ENCODE peak calls at places on chromosomes 13 and 19, in five cellular contexts. U, A, O, K and H are unnamed samples.

GRCh38 chr13:47114030-47114429 is 217.2 kb upstream of the HTR2A start:
- DNase-seq in U (no peak), O (no peak), A (peak), K (peak), H (no peak)

GRCh38 chr19:16969127-16969526 is 57.5 kb downstream of the CPAMD8 start:
- DNase-seq in A (no peak), O (no peak), U (no peak), K (no peak), H (no peak)

GRCh38 chr13:26601669-26602068 is 44.2 kb downstream of the WASF3 start:
- DNase-seq in K (no peak), A (peak), O (no peak), U (no peak), H (no peak)

GRCh38 chr13:77330009-77330471 is 3.1 kb upstream of the MYCBP2 start:
- DNase-seq in A (peak), O (no peak), K (no peak), U (no peak), H (no peak)

GRCh38 chr19:20259615-20260014 is 92.6 kb downstream of the ZNF486 start:
- DNase-seq in O (no peak), K (no peak), A (no peak), U (no peak), H (no peak)

GRCh38 chr19:18479964-18480723 is 41.7 kb downstream of the ELL start:
- DNase-seq in K (no peak), U (no peak), A (peak), O (no peak), H (no peak)

GRCh38 chr19:19386373-19386869 is 19.1 kb upstream of the GATAD2A start:
- DNase-seq in K (no peak), A (no peak), U (no peak), O (no peak), H (no peak)

GRCh38 chr19:45999653-46000121 is 4.4 kb downstream of the CCDC61 start:
- DNase-seq in A (peak), O (no peak), K (no peak), U (peak), H (no peak)

GRCh38 chr19:17488593-17489391 is 18.5 kb downstream of the SLC27A1 start:
- DNase-seq in U (peak), K (no peak), O (peak), A (peak), H (peak)

GRCh38 chr13:93771782-93772181 is 545.2 kb downstream of the GPC6 start:
- DNase-seq in A (peak), K (no peak), O (no peak), U (no peak), H (no peak)

GRCh38 chr19:35513975-35514809 is 743 bp upstream of the DMKN start:
- DNase-seq in U (no peak), O (no peak), K (no peak), A (no peak), H (no peak)
- TF ChIP-seq CTCF in U (no peak), O (peak), K (no peak), A (no peak), H (no peak)

GRCh38 chr13:99053636-99054233 is 75.9 kb upstream of the DOCK9 start:
- DNase-seq in O (no peak), A (no peak), U (no peak), K (no peak), H (no peak)

GRCh38 chr13:99057310-99057975 is 79.6 kb upstream of the DOCK9 start:
- DNase-seq in O (no peak), U (no peak), A (peak), K (no peak), H (no peak)

GRCh38 chr13:99058527-99059495 is 80.9 kb upstream of the DOCK9 start:
- DNase-seq in U (no peak), A (no peak), K (no peak), O (no peak), H (no peak)

GRCh38 chr13:99056381-99057014 is 78.6 kb upstream of the DOCK9 start:
- DNase-seq in A (no peak), K (no peak), U (no peak), O (no peak), H (no peak)

DNA sequence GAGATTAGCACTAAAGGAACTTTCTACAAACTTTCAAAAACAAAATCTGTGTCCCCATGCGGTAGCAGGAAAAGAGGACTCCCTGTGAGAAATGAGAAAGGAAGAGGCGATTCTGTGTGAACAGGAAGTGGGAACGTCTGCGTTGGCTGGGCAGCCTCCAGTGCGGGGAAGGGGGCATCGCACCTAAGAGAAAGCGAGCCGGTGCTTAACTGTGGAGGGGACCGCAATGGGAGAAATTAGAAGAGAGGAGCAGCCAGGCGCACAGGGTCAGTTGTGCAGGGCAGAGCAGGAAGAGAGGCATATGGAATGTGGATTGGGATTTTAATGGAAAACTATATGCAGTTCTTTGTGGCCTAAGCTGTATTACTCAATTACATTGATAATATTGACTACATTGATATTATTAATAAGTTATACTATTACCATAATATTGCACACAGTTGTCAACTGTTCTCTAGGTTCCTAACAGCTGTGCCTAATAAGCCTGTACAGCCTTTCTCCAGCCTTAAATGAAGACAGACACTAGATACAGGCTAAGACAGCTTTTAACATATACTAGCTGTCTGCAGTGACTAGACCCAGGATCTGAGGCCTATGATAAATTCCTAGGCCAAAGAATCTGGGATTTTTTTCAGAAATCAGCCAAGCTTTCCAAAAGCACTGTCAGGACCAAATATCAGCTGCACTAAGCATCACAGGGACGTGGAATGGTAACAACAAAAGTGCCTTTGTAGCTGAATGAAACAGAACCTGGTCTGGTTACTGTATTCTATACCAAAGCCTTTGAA is 77.6 kb upstream of the DOCK9 start:
- DNase-seq in K (no peak), O (no peak), A (no peak), U (peak), H (no peak)
- TF ChIP-seq CTCF in K (no peak), O (no peak), A (no peak), U (no peak), H (no peak)

GRCh38 chr19:58123354-58123753 is 25.3 kb upstream of the ZSCAN18 start:
- DNase-seq in O (no peak), K (no peak), A (no peak), U (no peak), H (no peak)
- TF ChIP-seq CTCF in O (no peak), K (no peak), A (no peak), U (no peak), H (no peak)

GRCh38 chr13:113904411-113904810 is 40.5 kb upstream of the GAS6 start:
- DNase-seq in A (no peak), K (no peak), U (peak), O (no peak), H (no peak)
- TF ChIP-seq CTCF in A (peak), K (no peak), U (peak), O (peak), H (no peak)

GRCh38 chr19:13847900-13848677 is 28.8 kb upstream of the NANOS3 start:
- DNase-seq in K (no peak), O (no peak), A (no peak), U (no peak), H (no peak)

GRCh38 chr19:13849277-13849676 is 27.7 kb upstream of the NANOS3 start:
- DNase-seq in A (no peak), K (no peak), U (no peak), O (no peak), H (no peak)

GRCh38 chr19:13846533-13847032 is 30.4 kb upstream of the NANOS3 start:
- DNase-seq in U (peak), A (peak), O (peak), K (no peak), H (peak)

GRCh38 chr19:13848811-13849241 is 28.1 kb upstream of the NANOS3 start:
- DNase-seq in K (no peak), A (no peak), O (no peak), U (no peak), H (no peak)

DNA sequence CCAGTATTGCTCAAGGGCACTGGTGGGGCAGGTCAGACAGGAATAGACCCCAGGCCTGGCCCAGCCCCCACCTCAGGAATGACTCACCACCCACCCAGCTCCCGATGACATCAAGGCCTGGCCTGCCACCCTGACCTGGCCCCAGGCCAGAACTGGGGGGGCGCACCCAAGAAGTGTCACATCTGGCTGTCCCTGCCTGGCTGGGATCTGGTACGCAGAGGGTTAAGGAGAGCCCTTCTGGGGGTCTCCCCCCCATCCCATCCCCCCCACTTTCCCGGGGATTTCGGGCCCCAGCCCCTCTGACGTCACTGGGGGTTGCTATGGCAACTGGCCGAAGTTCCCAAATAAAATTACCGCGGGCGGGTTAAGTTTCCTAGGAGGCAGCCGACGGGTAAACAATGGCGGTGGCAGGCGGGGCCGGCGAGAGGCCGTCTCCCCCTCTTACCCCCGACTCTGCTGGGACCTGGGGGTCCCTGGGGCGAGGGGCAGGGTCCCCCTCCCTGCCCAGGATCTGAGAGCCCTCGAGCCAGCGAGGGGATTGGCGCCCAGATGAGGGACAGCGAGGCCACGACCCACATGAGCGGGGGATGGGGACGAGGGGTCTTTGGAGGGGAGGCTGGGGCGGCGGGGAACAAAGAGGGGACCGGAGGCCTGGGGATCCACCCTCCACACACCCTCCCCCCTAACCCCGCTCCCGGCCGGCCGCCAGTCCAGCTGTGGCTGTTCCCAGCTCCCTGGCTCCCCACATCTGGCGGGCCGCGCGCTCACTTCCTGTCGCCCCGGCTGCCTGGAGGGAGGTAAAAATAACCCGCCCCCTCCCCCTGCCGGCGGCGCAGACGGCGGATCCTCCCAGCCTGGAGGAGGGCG is 29.7 kb upstream of the NANOS3 start:
- DNase-seq in U (peak), O (peak), K (no peak), A (peak), H (peak)
- TF ChIP-seq CTCF in U (peak), O (peak), K (peak), A (no peak), H (peak)

GRCh38 chr13:29702912-29703351 is 107.4 kb upstream of the SLC7A1 start:
- DNase-seq in A (peak), O (no peak), K (peak), U (no peak), H (no peak)

GRCh38 chr13:29704648-29705047 is 109.2 kb upstream of the SLC7A1 start:
- DNase-seq in O (no peak), K (no peak), A (no peak), U (no peak), H (no peak)

GRCh38 chr13:29703421-29703820 is 107.9 kb upstream of the SLC7A1 start:
- DNase-seq in K (no peak), U (no peak), O (no peak), A (no peak), H (no peak)

GRCh38 chr13:29706923-29707322 is 111.4 kb upstream of the SLC7A1 start:
- DNase-seq in K (no peak), A (no peak), U (no peak), O (no peak), H (no peak)

GRCh38 chr13:29707876-29708543 is 112.5 kb upstream of the SLC7A1 start:
- DNase-seq in A (peak), K (no peak), O (no peak), U (peak), H (no peak)
- TF ChIP-seq CTCF in A (peak), K (peak), O (peak), U (peak), H (no peak)